ENCODE peak calls at places on chromosomes 12 and 14, in five cellular contexts. One of them, this sample, is unnamed.

GRCh38 chr14:92980866-92981265 is 57.9 kb downstream of the CHGA start:
- DNase-seq in Kasumi-1: no peak
- DNase-seq in T-helper 9 cell: no peak
- DNase-seq in fibroblast of lung: no peak
- DNase-seq in KG1: no peak
- DNase-seq in this sample: no peak

GRCh38 chr12:72546106-72546505 is 273.9 kb downstream of the TRHDE start:
- DNase-seq in Kasumi-1: no peak
- DNase-seq in T-helper 9 cell: no peak
- DNase-seq in fibroblast of lung: peak
- DNase-seq in KG1: no peak
- DNase-seq in this sample: no peak

GRCh38 chr14:51564460-51564859 is 87.2 kb upstream of the FRMD6 start:
- DNase-seq in Kasumi-1: no peak
- DNase-seq in T-helper 9 cell: no peak
- DNase-seq in fibroblast of lung: no peak
- DNase-seq in KG1: no peak
- DNase-seq in this sample: no peak

GRCh38 chr14:90891326-90891725 is 75.1 kb upstream of the TTC7B start:
- DNase-seq in Kasumi-1: no peak
- DNase-seq in T-helper 9 cell: no peak
- DNase-seq in fibroblast of lung: no peak
- DNase-seq in KG1: no peak
- DNase-seq in this sample: no peak

GRCh38 chr14:104782823-104783170 is 12.8 kb downstream of the AKT1 start:
- DNase-seq in Kasumi-1: no peak
- DNase-seq in T-helper 9 cell: no peak
- DNase-seq in fibroblast of lung: no peak
- DNase-seq in KG1: no peak
- DNase-seq in this sample: no peak

GRCh38 chr12:114869091-114869834 is 185.3 kb upstream of the TBX3 start:
- DNase-seq in Kasumi-1: no peak
- DNase-seq in T-helper 9 cell: no peak
- DNase-seq in fibroblast of lung: peak
- DNase-seq in KG1: no peak
- DNase-seq in this sample: peak

GRCh38 chr14:105212541-105213305 is 31.6 kb upstream of the NUDT14 start:
- DNase-seq in Kasumi-1: no peak
- DNase-seq in T-helper 9 cell: no peak
- DNase-seq in fibroblast of lung: no peak
- DNase-seq in KG1: no peak
- DNase-seq in this sample: no peak

GRCh38 chr12:75781532-75782046 is 250.0 kb downstream of the PHLDA1 start:
- DNase-seq in Kasumi-1: no peak
- DNase-seq in T-helper 9 cell: no peak
- DNase-seq in fibroblast of lung: peak
- DNase-seq in KG1: no peak
- DNase-seq in this sample: peak

GRCh38 chr12:132730353-132730752 is 19.7 kb downstream of the PGAM5 start:
- DNase-seq in Kasumi-1: no peak
- DNase-seq in T-helper 9 cell: no peak
- DNase-seq in fibroblast of lung: no peak
- DNase-seq in KG1: no peak
- DNase-seq in this sample: no peak

GRCh38 chr12:32885831-32886230 is 10.7 kb downstream of the PKP2 start:
- DNase-seq in Kasumi-1: no peak
- DNase-seq in T-helper 9 cell: no peak
- DNase-seq in fibroblast of lung: no peak
- DNase-seq in KG1: no peak
- DNase-seq in this sample: no peak

GRCh38 chr14:54175298-54175942 is 218.8 kb upstream of the BMP4 start:
- DNase-seq in Kasumi-1: peak
- DNase-seq in T-helper 9 cell: peak
- DNase-seq in fibroblast of lung: peak
- DNase-seq in KG1: peak
- DNase-seq in this sample: peak

GRCh38 chr12:116160196-116160595 is 117.3 kb downstream of the MED13L start:
- DNase-seq in Kasumi-1: no peak
- DNase-seq in T-helper 9 cell: no peak
- DNase-seq in fibroblast of lung: peak
- DNase-seq in KG1: no peak
- DNase-seq in this sample: peak

GRCh38 chr12:52189376-52190174 is 2.2 kb downstream of the KRT80 start:
- DNase-seq in Kasumi-1: no peak
- DNase-seq in T-helper 9 cell: no peak
- DNase-seq in fibroblast of lung: peak
- DNase-seq in KG1: no peak
- DNase-seq in this sample: peak

GRCh38 chr14:65229431-65230286 is 127.3 kb upstream of the MAX start:
- DNase-seq in Kasumi-1: no peak
- DNase-seq in T-helper 9 cell: peak
- DNase-seq in fibroblast of lung: peak
- DNase-seq in KG1: no peak
- DNase-seq in this sample: peak

GRCh38 chr12:59121466-59121865 is 201.2 kb upstream of the LRIG3 start:
- DNase-seq in Kasumi-1: no peak
- DNase-seq in T-helper 9 cell: no peak
- DNase-seq in fibroblast of lung: no peak
- DNase-seq in KG1: no peak
- DNase-seq in this sample: no peak

GRCh38 chr14:68924392-68925158 is 54.5 kb downstream of the ACTN1 start:
- DNase-seq in Kasumi-1: no peak
- DNase-seq in T-helper 9 cell: no peak
- DNase-seq in fibroblast of lung: peak
- DNase-seq in KG1: no peak
- DNase-seq in this sample: peak

GRCh38 chr14:38731962-38732361 is 371.1 kb downstream of the SEC23A start:
- DNase-seq in Kasumi-1: no peak
- DNase-seq in T-helper 9 cell: no peak
- DNase-seq in fibroblast of lung: no peak
- DNase-seq in KG1: no peak
- DNase-seq in this sample: no peak

GRCh38 chr12:57027011-57027804 is 10.9 kb upstream of the TAC3 start:
- DNase-seq in Kasumi-1: no peak
- DNase-seq in T-helper 9 cell: no peak
- DNase-seq in fibroblast of lung: no peak
- DNase-seq in KG1: no peak
- DNase-seq in this sample: no peak

GRCh38 chr14:34466691-34467090 is 4.7 kb upstream of the SPTSSA start:
- DNase-seq in Kasumi-1: no peak
- DNase-seq in T-helper 9 cell: no peak
- DNase-seq in fibroblast of lung: no peak
- DNase-seq in KG1: no peak
- DNase-seq in this sample: no peak

GRCh38 chr14:81402123-81402495 is 2.0 kb upstream of the STON2 start:
- DNase-seq in Kasumi-1: no peak
- DNase-seq in T-helper 9 cell: no peak
- DNase-seq in fibroblast of lung: peak
- DNase-seq in KG1: no peak
- DNase-seq in this sample: peak

GRCh38 chr12:30694412-30694955 is 1.2 kb downstream of the IPO8 start:
- DNase-seq in Kasumi-1: no peak
- DNase-seq in T-helper 9 cell: no peak
- DNase-seq in fibroblast of lung: no peak
- DNase-seq in KG1: no peak
- DNase-seq in this sample: no peak

GRCh38 chr14:105071326-105071725 is 6.1 kb upstream of the GPR132 start:
- DNase-seq in Kasumi-1: no peak
- DNase-seq in T-helper 9 cell: no peak
- DNase-seq in fibroblast of lung: no peak
- DNase-seq in KG1: no peak
- DNase-seq in this sample: no peak

GRCh38 chr14:21066882-21067502 is 3.1 kb upstream of the ARHGEF40 start:
- DNase-seq in Kasumi-1: peak
- DNase-seq in T-helper 9 cell: no peak
- DNase-seq in fibroblast of lung: no peak
- DNase-seq in KG1: no peak
- DNase-seq in this sample: no peak

GRCh38 chr14:96345669-96346068 is 17.5 kb downstream of the ATG2B start:
- DNase-seq in Kasumi-1: no peak
- DNase-seq in T-helper 9 cell: no peak
- DNase-seq in fibroblast of lung: no peak
- DNase-seq in KG1: no peak
- DNase-seq in this sample: no peak

GRCh38 chr12:105352940-105353635 is 22.6 kb downstream of the C12orf75 start:
- DNase-seq in Kasumi-1: no peak
- DNase-seq in T-helper 9 cell: no peak
- DNase-seq in fibroblast of lung: peak
- DNase-seq in KG1: no peak
- DNase-seq in this sample: no peak

GRCh38 chr14:32635103-32635719 is 303.5 kb upstream of the NPAS3 start:
- DNase-seq in Kasumi-1: no peak
- DNase-seq in T-helper 9 cell: no peak
- DNase-seq in fibroblast of lung: peak
- DNase-seq in KG1: no peak
- DNase-seq in this sample: peak

GRCh38 chr12:109331546-109331945 is 16.2 kb upstream of the MYO1H start:
- DNase-seq in Kasumi-1: no peak
- DNase-seq in T-helper 9 cell: no peak
- DNase-seq in fibroblast of lung: no peak
- DNase-seq in KG1: no peak
- DNase-seq in this sample: no peak

GRCh38 chr12:120749256-120749655 is 23.6 kb downstream of the ACADS start:
- DNase-seq in Kasumi-1: no peak
- DNase-seq in T-helper 9 cell: no peak
- DNase-seq in fibroblast of lung: no peak
- DNase-seq in KG1: no peak
- DNase-seq in this sample: no peak

GRCh38 chr14:101465795-101466448 is 95.4 kb upstream of the DIO3 start:
- DNase-seq in Kasumi-1: no peak
- DNase-seq in T-helper 9 cell: no peak
- DNase-seq in fibroblast of lung: no peak
- DNase-seq in KG1: no peak
- DNase-seq in this sample: no peak

GRCh38 chr12:109789649-109790048 is 43.5 kb downstream of the TRPV4 start:
- DNase-seq in Kasumi-1: no peak
- DNase-seq in T-helper 9 cell: no peak
- DNase-seq in fibroblast of lung: no peak
- DNase-seq in KG1: no peak
- DNase-seq in this sample: no peak

GRCh38 chr12:18468521-18469075 is 207.3 kb downstream of the PIK3C2G start:
- DNase-seq in Kasumi-1: no peak
- DNase-seq in T-helper 9 cell: no peak
- DNase-seq in fibroblast of lung: peak
- DNase-seq in KG1: no peak
- DNase-seq in this sample: peak

GRCh38 chr14:64993263-64993662 is 6.6 kb downstream of the FNTB start:
- DNase-seq in Kasumi-1: peak
- DNase-seq in T-helper 9 cell: no peak
- DNase-seq in fibroblast of lung: no peak
- DNase-seq in KG1: peak
- DNase-seq in this sample: no peak

GRCh38 chr12:133023566-133023965 is 13.7 kb upstream of the ZNF84 start:
- DNase-seq in Kasumi-1: no peak
- DNase-seq in T-helper 9 cell: no peak
- DNase-seq in fibroblast of lung: peak
- DNase-seq in KG1: no peak
- DNase-seq in this sample: no peak

GRCh38 chr12:25694072-25694471 is 141.0 kb upstream of the LMNTD1 start:
- DNase-seq in Kasumi-1: no peak
- DNase-seq in T-helper 9 cell: no peak
- DNase-seq in fibroblast of lung: peak
- DNase-seq in KG1: no peak
- DNase-seq in this sample: peak

GRCh38 chr14:63901434-63902085 is 48.8 kb downstream of the SYNE2 start:
- DNase-seq in Kasumi-1: peak
- DNase-seq in T-helper 9 cell: no peak
- DNase-seq in fibroblast of lung: peak
- DNase-seq in KG1: peak
- DNase-seq in this sample: peak

GRCh38 chr12:32918890-32919791 is 22.6 kb upstream of the PKP2 start:
- DNase-seq in Kasumi-1: peak
- DNase-seq in T-helper 9 cell: no peak
- DNase-seq in fibroblast of lung: peak
- DNase-seq in KG1: no peak
- DNase-seq in this sample: peak

GRCh38 chr12:80491176-80491575 is 47.1 kb downstream of the PTPRQ start:
- DNase-seq in Kasumi-1: no peak
- DNase-seq in T-helper 9 cell: no peak
- DNase-seq in fibroblast of lung: no peak
- DNase-seq in KG1: no peak
- DNase-seq in this sample: no peak